ENCODE peak calls at places on chromosome 18, in five cellular contexts. A, E, X, J and Y are unnamed samples.
A peak's percentile ranks its signal among the peaks of the same experiment; 100 is the strongest.

GRCh38 chr18:51191139-51191717 is 6.3 kb downstream of the MEX3C start:
- DNase-seq in A (peak; percentile 38), E (no peak), X (no peak), J (no peak), Y (no peak)

GRCh38 chr18:21897811-21898210 is 157.2 kb downstream of the MIB1 start:
- DNase-seq in A (peak; percentile 55), E (no peak), X (peak; percentile 42), J (peak; percentile 41), Y (no peak)

GRCh38 chr18:26655010-26655613 is 106.8 kb upstream of the KCTD1 start:
- DNase-seq in A (no peak), E (no peak), X (no peak), J (peak; percentile 28), Y (no peak)

GRCh38 chr18:80194874-80195570 is 52.3 kb downstream of the PARD6G start:
- DNase-seq in A (no peak), E (no peak), X (no peak), J (no peak), Y (no peak)

GRCh38 chr18:51953521-51953920 is 386.5 kb upstream of the DCC start:
- DNase-seq in A (no peak), E (no peak), X (no peak), J (no peak), Y (no peak)

GRCh38 chr18:22828171-22828570 is 105.0 kb upstream of the RBBP8 start:
- DNase-seq in A (no peak), E (no peak), X (peak; percentile 89), J (peak; percentile 75), Y (no peak)

GRCh38 chr18:79877163-79878091 is 74.0 kb downstream of the SLC66A2 start:
- DNase-seq in A (no peak), E (no peak), X (no peak), J (no peak), Y (peak; percentile 62)

GRCh38 chr18:8516391-8517250 is 92.6 kb upstream of the RAB12 start:
- DNase-seq in A (no peak), E (no peak), X (peak; percentile 4), J (no peak), Y (no peak)

GRCh38 chr18:24398515-24398914 is 891 bp upstream of the OSBPL1A start:
- DNase-seq in A (no peak), E (no peak), X (peak; percentile 46), J (peak; percentile 52), Y (peak; percentile 85)

GRCh38 chr18:23835506-23835905 is 146.3 kb downstream of the LAMA3 start:
- DNase-seq in A (no peak), E (no peak), X (no peak), J (no peak), Y (no peak)

GRCh38 chr18:48723016-48723415 is 184.2 kb downstream of the CTIF start:
- DNase-seq in A (no peak), E (no peak), X (no peak), J (no peak), Y (no peak)

GRCh38 chr18:58041633-58042032 is 2.4 kb upstream of the NEDD4L start:
- DNase-seq in A (no peak), E (no peak), X (no peak), J (no peak), Y (no peak)

GRCh38 chr18:58668211-58668610 is 3.1 kb upstream of the MALT1 start:
- DNase-seq in A (no peak), E (no peak), X (no peak), J (no peak), Y (no peak)

GRCh38 chr18:44904768-44905167 is 224.1 kb downstream of the SETBP1 start:
- DNase-seq in A (no peak), E (no peak), X (no peak), J (no peak), Y (no peak)

GRCh38 chr18:44900627-44901026 is 219.9 kb downstream of the SETBP1 start:
- DNase-seq in A (no peak), E (no peak), X (no peak), J (no peak), Y (no peak)

GRCh38 chr18:44901283-44901682 is 220.6 kb downstream of the SETBP1 start:
- DNase-seq in A (no peak), E (no peak), X (no peak), J (no peak), Y (no peak)

GRCh38 chr18:44899832-44900231 is 219.1 kb downstream of the SETBP1 start:
- DNase-seq in A (no peak), E (no peak), X (no peak), J (no peak), Y (no peak)

GRCh38 chr18:44903327-44903726 is 222.6 kb downstream of the SETBP1 start:
- DNase-seq in A (no peak), E (no peak), X (no peak), J (no peak), Y (no peak)
- TF ChIP-seq CTCF in A (no peak), E (no peak), X (no peak), J (no peak), Y (no peak)

GRCh38 chr18:14949800-14950415 is 201.9 kb downstream of the ANKRD30B start:
- DNase-seq in A (no peak), E (no peak), X (no peak), J (no peak), Y (no peak)
- TF ChIP-seq CTCF in A (no peak), E (no peak), X (no peak), J (no peak), Y (no peak)

DNA sequence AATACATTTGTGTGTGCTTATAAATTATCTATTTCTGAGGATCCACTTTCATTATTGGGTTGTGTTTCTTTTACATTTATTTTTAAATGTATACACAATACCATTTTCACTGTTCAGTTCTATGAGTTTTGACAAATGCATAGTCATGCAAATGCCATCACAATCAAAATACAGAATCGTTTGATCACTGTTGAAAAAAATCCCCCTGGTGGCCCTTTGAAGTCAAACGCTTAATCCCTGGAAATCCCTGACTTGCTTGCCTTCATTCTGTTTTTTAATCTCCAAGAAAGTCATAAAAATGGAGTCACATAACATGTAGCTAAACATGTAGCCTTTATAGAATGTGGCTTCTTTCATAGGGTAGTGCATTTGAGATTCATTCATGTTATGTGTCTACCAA is 173.3 kb downstream of the GALR1 start:
- DNase-seq in A (no peak), E (no peak), X (no peak), J (no peak), Y (no peak)
- TF ChIP-seq CTCF in A (peak; percentile 12), E (no peak), X (no peak), J (peak; percentile 1), Y (no peak)

GRCh38 chr18:40293311-40293710 is 1661.7 kb upstream of the PIK3C3 start:
- DNase-seq in A (no peak), E (no peak), X (no peak), J (no peak), Y (no peak)
- TF ChIP-seq CTCF in A (peak; percentile 23), E (peak; percentile 30), X (no peak), J (peak; percentile 35), Y (no peak)

GRCh38 chr18:32358075-32358474 is 112.6 kb downstream of the GAREM1 start:
- DNase-seq in A (no peak), E (no peak), X (no peak), J (no peak), Y (no peak)
- TF ChIP-seq CTCF in A (no peak), E (no peak), X (no peak), J (no peak), Y (no peak)

GRCh38 chr18:2923464-2923863 is 76.7 kb downstream of the EMILIN2 start:
- DNase-seq in A (no peak), E (no peak), X (peak; percentile 59), J (no peak), Y (no peak)
- TF ChIP-seq CTCF in A (no peak), E (no peak), X (no peak), J (no peak), Y (no peak)

GRCh38 chr18:11506871-11507270 is 102.5 kb upstream of the SLC35G4 start:
- DNase-seq in A (no peak), E (no peak), X (peak; percentile 48), J (no peak), Y (no peak)

GRCh38 chr18:11514267-11514666 is 95.1 kb upstream of the SLC35G4 start:
- DNase-seq in A (no peak), E (no peak), X (no peak), J (no peak), Y (no peak)

GRCh38 chr18:11516988-11517630 is 92.3 kb upstream of the SLC35G4 start:
- DNase-seq in A (no peak), E (no peak), X (no peak), J (no peak), Y (no peak)

GRCh38 chr18:11511434-11512095 is 97.8 kb upstream of the SLC35G4 start:
- DNase-seq in A (peak; percentile 76), E (no peak), X (no peak), J (no peak), Y (no peak)

GRCh38 chr18:11512096-11513030 is 97.0 kb upstream of the SLC35G4 start:
- DNase-seq in A (peak; percentile 54), E (no peak), X (no peak), J (no peak), Y (no peak)
- TF ChIP-seq CTCF in A (peak; percentile 62), E (peak; percentile 38), X (peak; percentile 22), J (peak; percentile 34), Y (no peak)

GRCh38 chr18:5892772-5893431 is 2.4 kb downstream of the TMEM200C start:
- DNase-seq in A (no peak), E (no peak), X (peak; percentile 34), J (no peak), Y (no peak)

GRCh38 chr18:5891361-5892215 is 3.7 kb downstream of the TMEM200C start:
- DNase-seq in A (no peak), E (no peak), X (no peak), J (no peak), Y (no peak)

GRCh38 chr18:5894215-5894612 is 1.1 kb downstream of the TMEM200C start:
- DNase-seq in A (no peak), E (no peak), X (peak; percentile 12), J (no peak), Y (no peak)

GRCh38 chr18:5890261-5890605 is 5.1 kb downstream of the TMEM200C start:
- DNase-seq in A (no peak), E (no peak), X (no peak), J (no peak), Y (no peak)

GRCh38 chr18:5890606-5891360 is 4.5 kb downstream of the TMEM200C start:
- DNase-seq in A (no peak), E (no peak), X (no peak), J (no peak), Y (peak; percentile 85)
- TF ChIP-seq CTCF in A (no peak), E (peak; percentile 30), X (peak; percentile 28), J (peak; percentile 18), Y (no peak)